ENCODE peak calls at places on chromosomes 5 and 9, in four cellular contexts. One of them, this sample, is unnamed. For H3K36me3, the result is how much of the 10 kb centered on the place peaks cover.

GRCh38 chr5:39775058-39775457 is 350.3 kb upstream of the DAB2 start:
- DNase-seq in SK-N-SH: no peak
- DNase-seq in mesendoderm: no peak
- DNase-seq in transverse colon: no peak
- DNase-seq in this sample: no peak

GRCh38 chr5:30693326-30693725 is 500.2 kb upstream of the CDH6 start:
- DNase-seq in transverse colon: no peak
- DNase-seq in SK-N-SH: no peak
- DNase-seq in mesendoderm: no peak
- DNase-seq in this sample: no peak

GRCh38 chr9:89387970-89388867 is 69.9 kb downstream of the SECISBP2 start:
- DNase-seq in transverse colon: peak
- DNase-seq in SK-N-SH: no peak
- DNase-seq in mesendoderm: no peak
- DNase-seq in this sample: no peak

GRCh38 chr5:17411436-17411835 is 86.6 kb upstream of the TAF11L2 start:
- DNase-seq in mesendoderm: no peak
- DNase-seq in transverse colon: no peak
- DNase-seq in SK-N-SH: no peak
- DNase-seq in this sample: no peak

GRCh38 chr5:112012112-112012511 is 255.1 kb upstream of the NREP start:
- DNase-seq in mesendoderm: no peak
- DNase-seq in transverse colon: no peak
- DNase-seq in SK-N-SH: no peak
- DNase-seq in this sample: no peak

GRCh38 chr9:127876764-127877562 is 512 bp downstream of the AK1 start:
- DNase-seq in mesendoderm: no peak
- DNase-seq in transverse colon: no peak
- DNase-seq in SK-N-SH: peak
- DNase-seq in this sample: peak

GRCh38 chr5:101977729-101978345 is 318.2 kb downstream of the SLCO4C1 start:
- DNase-seq in mesendoderm: peak
- DNase-seq in SK-N-SH: peak
- DNase-seq in transverse colon: no peak
- DNase-seq in this sample: no peak

GRCh38 chr9:134190232-134191121 is 26.1 kb upstream of the RNU6ATAC start:
- DNase-seq in mesendoderm: no peak
- DNase-seq in SK-N-SH: peak
- DNase-seq in transverse colon: no peak
- DNase-seq in this sample: peak

GRCh38 chr5:93088997-93089396 is 492.0 kb downstream of the NR2F1-AS1 start:
- DNase-seq in mesendoderm: no peak
- DNase-seq in SK-N-SH: no peak
- DNase-seq in transverse colon: no peak
- DNase-seq in this sample: no peak

GRCh38 chr5:147699496-147700088 is 82.9 kb downstream of the JAKMIP2 start:
- DNase-seq in mesendoderm: no peak
- DNase-seq in SK-N-SH: no peak
- DNase-seq in transverse colon: no peak
- DNase-seq in this sample: no peak

GRCh38 chr5:31853398-31854135 is 214.6 kb downstream of the PDZD2 start:
- DNase-seq in SK-N-SH: no peak
- DNase-seq in mesendoderm: peak
- DNase-seq in transverse colon: no peak
- DNase-seq in this sample: peak

GRCh38 chr9:125966959-125967711 is 220.0 kb downstream of the PBX3 start:
- DNase-seq in transverse colon: no peak
- DNase-seq in mesendoderm: no peak
- DNase-seq in SK-N-SH: no peak
- DNase-seq in this sample: no peak

GRCh38 chr9:129938291-129938979 is 103.2 kb downstream of the USP20 start:
- DNase-seq in mesendoderm: no peak
- DNase-seq in SK-N-SH: no peak
- DNase-seq in transverse colon: no peak
- DNase-seq in this sample: no peak

GRCh38 chr9:111870774-111871542 is 25.7 kb upstream of the UGCG start:
- DNase-seq in mesendoderm: no peak
- DNase-seq in transverse colon: no peak
- DNase-seq in SK-N-SH: no peak
- DNase-seq in this sample: no peak

GRCh38 chr5:118060833-118061232 is 927.5 kb downstream of the DTWD2 start:
- DNase-seq in SK-N-SH: no peak
- DNase-seq in transverse colon: no peak
- DNase-seq in mesendoderm: peak
- DNase-seq in this sample: no peak

GRCh38 chr5:57529864-57530263 is 47.3 kb upstream of the ACTBL2 start:
- DNase-seq in SK-N-SH: no peak
- DNase-seq in transverse colon: no peak
- DNase-seq in mesendoderm: no peak
- DNase-seq in this sample: no peak

GRCh38 chr5:161332343-161332742 is 214.2 kb downstream of the GABRB2 start:
- DNase-seq in mesendoderm: no peak
- DNase-seq in SK-N-SH: no peak
- DNase-seq in transverse colon: no peak
- DNase-seq in this sample: no peak

GRCh38 chr5:127010362-127010761 is 20.0 kb downstream of the MARCHF3 start:
- DNase-seq in mesendoderm: no peak
- DNase-seq in SK-N-SH: no peak
- DNase-seq in transverse colon: no peak
- DNase-seq in this sample: no peak

GRCh38 chr9:133864011-133864410 is 125.9 kb upstream of the SARDH start:
- DNase-seq in transverse colon: no peak
- DNase-seq in mesendoderm: peak
- DNase-seq in SK-N-SH: no peak
- DNase-seq in this sample: no peak

GRCh38 chr9:107841078-107841477 is 351.5 kb upstream of the KLF4 start:
- DNase-seq in transverse colon: no peak
- DNase-seq in SK-N-SH: no peak
- DNase-seq in mesendoderm: no peak
- DNase-seq in this sample: no peak

GRCh38 chr5:149246906-149247305 is 24.8 kb upstream of the AFAP1L1 start:
- DNase-seq in SK-N-SH: no peak
- DNase-seq in transverse colon: no peak
- DNase-seq in mesendoderm: no peak
- DNase-seq in this sample: no peak

GRCh38 chr5:126483156-126483555 is 59.9 kb downstream of the GRAMD2B start:
- DNase-seq in transverse colon: no peak
- DNase-seq in SK-N-SH: no peak
- DNase-seq in mesendoderm: no peak
- DNase-seq in this sample: no peak

GRCh38 chr5:56011835-56012234 is 17.1 kb upstream of the IL6ST start:
- DNase-seq in transverse colon: no peak
- DNase-seq in SK-N-SH: no peak
- DNase-seq in mesendoderm: no peak
- DNase-seq in this sample: no peak

GRCh38 chr5:58986281-58986680 is 403.4 kb downstream of the RAB3C start:
- DNase-seq in mesendoderm: no peak
- DNase-seq in transverse colon: no peak
- DNase-seq in SK-N-SH: no peak
- DNase-seq in this sample: no peak

GRCh38 chr5:27516437-27516836 is 478.1 kb upstream of the CDH9 start:
- DNase-seq in mesendoderm: no peak
- DNase-seq in transverse colon: no peak
- DNase-seq in SK-N-SH: no peak
- DNase-seq in this sample: no peak

DNA sequence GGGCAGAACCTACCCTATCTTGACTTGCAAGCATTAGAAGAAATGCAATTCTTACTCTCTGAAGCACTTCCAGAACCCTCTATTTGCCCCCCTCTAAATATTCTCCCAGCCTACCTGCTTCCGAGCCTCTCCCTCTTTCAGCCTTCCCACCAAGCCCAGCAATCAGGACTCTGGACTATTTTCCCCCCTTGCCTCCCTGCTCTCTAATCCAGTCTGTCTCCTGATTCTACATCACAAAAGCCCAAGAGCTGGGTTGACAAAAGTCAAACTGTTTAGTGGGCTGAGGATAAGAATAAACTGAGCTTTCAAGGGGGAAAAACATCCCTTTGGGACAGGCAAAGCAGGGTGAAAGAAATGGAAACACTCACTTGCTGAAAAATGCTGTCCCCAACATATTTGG is 123.2 kb upstream of the KIF2A start:
- DNase-seq in mesendoderm: no peak
- DNase-seq in transverse colon: no peak
- DNase-seq in SK-N-SH: no peak
- DNase-seq in this sample: no peak
- H3K27ac ChIP-seq in mesendoderm: no peak
- H3K27ac ChIP-seq in transverse colon: no peak
- H3K27ac ChIP-seq in SK-N-SH: no peak
- H3K27ac ChIP-seq in this sample: no peak

GRCh38 chr5:141868541-141868940 is 9.7 kb downstream of the PCDH1 start:
- DNase-seq in SK-N-SH: no peak
- DNase-seq in transverse colon: no peak
- DNase-seq in mesendoderm: no peak
- DNase-seq in this sample: no peak
- H3K36me3 ChIP-seq in SK-N-SH: under half
- H3K36me3 ChIP-seq in transverse colon: under half
- H3K36me3 ChIP-seq in mesendoderm: under half
- H3K36me3 ChIP-seq in this sample: under half

GRCh38 chr5:168305281-168305680 is 13.8 kb downstream of the WWC1 start:
- DNase-seq in mesendoderm: no peak
- DNase-seq in transverse colon: no peak
- DNase-seq in SK-N-SH: no peak
- DNase-seq in this sample: no peak

GRCh38 chr5:168301593-168302388 is 10.3 kb downstream of the WWC1 start:
- DNase-seq in transverse colon: peak
- DNase-seq in SK-N-SH: no peak
- DNase-seq in mesendoderm: peak
- DNase-seq in this sample: peak

GRCh38 chr5:168302785-168303184 is 11.3 kb downstream of the WWC1 start:
- DNase-seq in transverse colon: no peak
- DNase-seq in mesendoderm: no peak
- DNase-seq in SK-N-SH: no peak
- DNase-seq in this sample: no peak

GRCh38 chr5:168303398-168304020 is 12.1 kb downstream of the WWC1 start:
- DNase-seq in transverse colon: no peak
- DNase-seq in mesendoderm: no peak
- DNase-seq in SK-N-SH: no peak
- DNase-seq in this sample: no peak

DNA sequence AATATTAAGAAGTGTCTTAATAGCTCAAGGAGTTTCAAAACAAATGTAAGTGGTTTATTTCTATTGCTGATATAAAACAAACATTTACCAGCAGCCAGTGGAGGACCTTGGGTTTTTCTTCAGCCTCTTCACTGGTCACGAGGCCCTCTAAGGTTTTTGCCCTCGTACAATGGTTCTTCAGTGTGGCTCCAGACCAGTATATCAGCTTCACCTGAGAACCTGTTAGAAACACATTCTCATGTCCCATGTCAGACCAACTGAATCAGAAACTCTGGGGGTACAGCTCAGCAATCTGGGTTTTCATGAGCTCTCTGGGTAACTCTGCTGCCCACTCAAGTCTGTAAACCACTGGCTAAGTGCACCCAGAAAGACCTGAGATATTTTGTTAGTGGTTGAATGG is 12.9 kb downstream of the WWC1 start:
- DNase-seq in transverse colon: no peak
- DNase-seq in mesendoderm: no peak
- DNase-seq in SK-N-SH: no peak
- DNase-seq in this sample: peak
- H3K27ac ChIP-seq in transverse colon: no peak
- H3K27ac ChIP-seq in mesendoderm: no peak
- H3K27ac ChIP-seq in SK-N-SH: no peak
- H3K27ac ChIP-seq in this sample: peak

GRCh38 chr5:178122346-178122745 is 8.5 kb upstream of the RMND5B start:
- DNase-seq in transverse colon: no peak
- DNase-seq in mesendoderm: no peak
- DNase-seq in SK-N-SH: no peak
- DNase-seq in this sample: no peak
- H3K36me3 ChIP-seq in transverse colon: under half
- H3K36me3 ChIP-seq in mesendoderm: under half
- H3K36me3 ChIP-seq in SK-N-SH: under half
- H3K36me3 ChIP-seq in this sample: under half

GRCh38 chr5:78741014-78741413 is 92.4 kb upstream of the LHFPL2 start:
- DNase-seq in mesendoderm: no peak
- DNase-seq in transverse colon: no peak
- DNase-seq in SK-N-SH: no peak
- DNase-seq in this sample: no peak
- H3K27ac ChIP-seq in mesendoderm: no peak
- H3K27ac ChIP-seq in transverse colon: no peak
- H3K27ac ChIP-seq in SK-N-SH: no peak
- H3K27ac ChIP-seq in this sample: no peak

GRCh38 chr9:101564252-101564651 is 30.5 kb downstream of the PPP3R2 start:
- DNase-seq in mesendoderm: no peak
- DNase-seq in transverse colon: no peak
- DNase-seq in SK-N-SH: no peak
- DNase-seq in this sample: no peak

GRCh38 chr9:101567725-101567993 is 27.1 kb downstream of the PPP3R2 start:
- DNase-seq in SK-N-SH: no peak
- DNase-seq in mesendoderm: no peak
- DNase-seq in transverse colon: no peak
- DNase-seq in this sample: no peak

GRCh38 chr9:101566904-101567724 is 27.7 kb downstream of the PPP3R2 start:
- DNase-seq in SK-N-SH: no peak
- DNase-seq in transverse colon: no peak
- DNase-seq in mesendoderm: peak
- DNase-seq in this sample: no peak

GRCh38 chr9:101561740-101562139 is 28.1 kb downstream of the RNF20 start:
- DNase-seq in mesendoderm: no peak
- DNase-seq in transverse colon: no peak
- DNase-seq in SK-N-SH: no peak
- DNase-seq in this sample: no peak

DNA sequence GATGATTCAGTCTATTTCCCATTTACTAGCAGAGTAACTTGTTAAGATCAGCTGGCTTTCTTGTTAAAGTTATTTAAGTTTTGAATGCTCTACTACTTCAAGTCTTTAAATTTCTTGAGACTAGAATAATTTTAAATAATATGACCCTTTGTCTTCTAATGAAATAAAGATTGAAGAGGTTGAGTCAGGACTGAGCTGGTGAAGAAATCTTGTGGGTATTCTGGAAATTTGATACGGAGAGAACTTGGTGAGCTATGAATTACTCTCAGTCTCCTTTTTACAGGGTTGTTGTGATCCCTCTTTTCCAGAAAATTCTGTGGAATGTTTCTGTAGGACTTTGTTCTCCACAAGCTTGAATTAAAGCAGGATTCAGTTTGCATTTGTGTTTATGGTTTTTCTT is 29.3 kb downstream of the RNF20 start:
- DNase-seq in SK-N-SH: no peak
- DNase-seq in transverse colon: no peak
- DNase-seq in mesendoderm: no peak
- DNase-seq in this sample: no peak
- H3K36me3 ChIP-seq in SK-N-SH: half or more
- H3K36me3 ChIP-seq in transverse colon: half or more
- H3K36me3 ChIP-seq in mesendoderm: under half
- H3K36me3 ChIP-seq in this sample: half or more

GRCh38 chr5:142170254-142170953 is 61.8 kb downstream of the NDFIP1 start:
- DNase-seq in mesendoderm: peak
- DNase-seq in SK-N-SH: no peak
- DNase-seq in transverse colon: no peak
- DNase-seq in this sample: no peak
- H3K27ac ChIP-seq in mesendoderm: peak
- H3K27ac ChIP-seq in SK-N-SH: peak
- H3K27ac ChIP-seq in transverse colon: no peak
- H3K27ac ChIP-seq in this sample: no peak

GRCh38 chr9:123438321-123438720 is 82.3 kb downstream of the CRB2 start:
- DNase-seq in transverse colon: no peak
- DNase-seq in mesendoderm: no peak
- DNase-seq in SK-N-SH: no peak
- DNase-seq in this sample: no peak
- H3K36me3 ChIP-seq in transverse colon: under half
- H3K36me3 ChIP-seq in mesendoderm: under half
- H3K36me3 ChIP-seq in SK-N-SH: under half
- H3K36me3 ChIP-seq in this sample: under half